ENCODE peak calls at places on chromosomes 16 and 17, in five cellular contexts. U is CD4-positive, alpha-beta memory T cell; O is T-cell; C is stimulated activated naive CD8-positive, alpha-beta T cell treated with anti-CD3 and anti-CD28 coated beads, Interleukin-15, Interleukin-2, amounts not matched to agents 100 U/mL and 50 U/mL, for 24 hours; J is progenitor cell of endocrine pancreas. G is an unnamed sample.
A peak's percentile ranks its signal among the peaks of the same experiment; 100 is the strongest.

GRCh38 chr16:55498101-55498500 is 10.8 kb upstream of the LPCAT2 start:
- DNase-seq in J (no peak), O (no peak), C (no peak), U (no peak), G (no peak)

GRCh38 chr16:52004343-52004742 is 542.6 kb downstream of the TOX3 start:
- DNase-seq in O (no peak), U (no peak), J (no peak), C (no peak), G (no peak)

GRCh38 chr17:81030726-81031570 is 4.0 kb upstream of the BAIAP2 start:
- DNase-seq in J (no peak), U (no peak), C (no peak), O (no peak), G (no peak)

GRCh38 chr17:42760652-42761581 is at the start of gene RAMP2:
- DNase-seq in J (no peak), C (no peak), U (no peak), O (no peak), G (no peak)

GRCh38 chr17:67157732-67158639 is 87.0 kb downstream of the HELZ start:
- DNase-seq in U (no peak), C (no peak), O (no peak), J (no peak), G (no peak)

GRCh38 chr16:67456383-67457140 is 24.4 kb downstream of the ATP6V0D1 start:
- DNase-seq in J (no peak), O (no peak), U (no peak), C (no peak), G (no peak)

GRCh38 chr16:80803341-80804060 is 897 bp downstream of the CDYL2 start:
- DNase-seq in C (peak; percentile 51), O (peak; percentile 46), J (peak; percentile 33), U (peak; percentile 33), G (peak; percentile 24)

GRCh38 chr17:75808905-75809621 is 24.5 kb downstream of the UNK start:
- DNase-seq in U (no peak), J (no peak), O (no peak), C (no peak), G (no peak)

GRCh38 chr17:47660064-47660492 is 10.4 kb downstream of the KPNB1 start:
- DNase-seq in O (no peak), U (peak; percentile 62), C (no peak), J (no peak), G (no peak)

GRCh38 chr16:71409038-71409775 is 32.6 kb downstream of the TLE7 start:
- DNase-seq in J (no peak), U (no peak), O (no peak), C (no peak), G (no peak)

GRCh38 chr16:74309789-74310781 is 13.5 kb downstream of the PSMD7 start:
- DNase-seq in C (peak; percentile 17), U (peak; percentile 24), O (no peak), J (no peak), G (no peak)

GRCh38 chr16:79013004-79013403 is 587.5 kb downstream of the MAF start:
- DNase-seq in U (no peak), C (no peak), O (no peak), J (no peak), G (no peak)

GRCh38 chr17:10735821-10736220 is 6.0 kb upstream of the TMEM220 start:
- DNase-seq in J (no peak), U (no peak), O (no peak), C (no peak), G (no peak)

GRCh38 chr16:1677339-1677738 is 740 bp upstream of the JPT2 start:
- DNase-seq in J (no peak), U (peak; percentile 16), O (no peak), C (no peak), G (no peak)

GRCh38 chr17:77223642-77224420 is 83.1 kb downstream of the SEC14L1 start:
- DNase-seq in C (no peak), U (no peak), J (no peak), O (no peak), G (no peak)

GRCh38 chr17:78137392-78138203 is 7.0 kb downstream of the TMC8 start:
- DNase-seq in J (no peak), C (peak; percentile 72), U (no peak), O (peak; percentile 53), G (no peak)

GRCh38 chr17:45228121-45228941 is 6.6 kb downstream of the FMNL1 start:
- DNase-seq in U (no peak), O (no peak), J (no peak), C (peak; percentile 67), G (no peak)

GRCh38 chr16:1075546-1075945 is 3.0 kb downstream of the SSTR5 start:
- DNase-seq in U (no peak), C (no peak), O (no peak), J (no peak), G (no peak)

GRCh38 chr17:4770632-4771031 is 1.1 kb upstream of the TM4SF5 start:
- DNase-seq in U (no peak), O (no peak), C (no peak), J (no peak), G (no peak)

G was measured in T-helper 1 cell.